ENCODE peak calls at places on chromosome 7, in four cellular contexts. G, R, L and M are unnamed samples.

GRCh38 chr7:138519061-138519798 is 59.2 kb downstream of the TRIM24 start:
- DNase-seq in L (no peak), R (no peak), G (no peak), M (no peak)

GRCh38 chr7:129644634-129645230 is 33.2 kb downstream of the NRF1 start:
- DNase-seq in L (no peak), R (peak), G (peak), M (peak)

GRCh38 chr7:101562531-101563197 is 66.4 kb downstream of the MYL10 start:
- DNase-seq in G (peak), L (no peak), R (no peak), M (no peak)

GRCh38 chr7:102912742-102913141 is at the start of gene LRRC17:
- DNase-seq in G (peak), R (no peak), L (no peak), M (no peak)

GRCh38 chr7:106285801-106286492 is 1.2 kb upstream of the NAMPT start:
- DNase-seq in R (no peak), G (peak), L (no peak), M (no peak)

GRCh38 chr7:31111109-31111451 is 59.0 kb downstream of the ADCYAP1R1 start:
- DNase-seq in L (no peak), G (no peak), R (no peak), M (no peak)

GRCh38 chr7:102044641-102044983 is 227.2 kb downstream of the CUX1 start:
- DNase-seq in G (no peak), L (no peak), R (no peak), M (no peak)

GRCh38 chr7:97460433-97460832 is 271.5 kb upstream of the TAC1 start:
- DNase-seq in R (no peak), G (no peak), L (no peak), M (no peak)

GRCh38 chr7:28029036-28029435 is 151.6 kb downstream of the JAZF1 start:
- DNase-seq in G (no peak), R (no peak), L (no peak), M (no peak)

GRCh38 chr7:38858281-38858884 is 50.6 kb downstream of the VPS41 start:
- DNase-seq in G (peak), R (peak), L (no peak), M (no peak)

GRCh38 chr7:151844080-151844827 is 32.7 kb downstream of the PRKAG2 start:
- DNase-seq in L (no peak), R (peak), G (peak), M (no peak)

GRCh38 chr7:100829150-100829716 is 1.9 kb upstream of the EPHB4 start:
- DNase-seq in L (no peak), R (no peak), G (peak), M (no peak)